ENCODE peak calls at places on chromosomes 4 and X, in five cellular contexts. P is H9, A is GM23248, K is HepG2, V is fibroblast of lung. C is an unnamed sample. For H3K79me2, the result is how much of the 10 kb centered on the place peaks cover.

GRCh38 chr4:124318292-124318691 is 394.2 kb downstream of the ANKRD50 start:
- DNase-seq in K (no peak), A (no peak), P (no peak), V (no peak), C (no peak)

GRCh38 chr4:47654972-47655693 is 170.1 kb downstream of the ATP10D start:
- DNase-seq in V (no peak), K (no peak), P (no peak), A (no peak), C (no peak)

GRCh38 chrX:21955398-21956189 is 15.1 kb downstream of the SMS start:
- DNase-seq in V (no peak), K (no peak), P (no peak), A (peak), C (no peak)

GRCh38 chrX:10570601-10571000 is 49.8 kb downstream of the MID1 start:
- DNase-seq in P (no peak), K (no peak), V (no peak), A (no peak), C (no peak)

GRCh38 chr4:189613202-189613601 is 327.5 kb upstream of the FRG1 start:
- DNase-seq in P (no peak), A (no peak), V (no peak), K (no peak), C (peak)

GRCh38 chr4:44145868-44146267 is 302.7 kb downstream of the KCTD8 start:
- DNase-seq in V (peak), A (no peak), K (no peak), P (no peak), C (no peak)

GRCh38 chr4:94545296-94545695 is 93.6 kb downstream of the PDLIM5 start:
- DNase-seq in V (peak), P (no peak), A (peak), K (peak), C (no peak)

GRCh38 chrX:115330498-115331138 is 41.1 kb downstream of the LUZP4 start:
- DNase-seq in V (peak), K (peak), A (peak), P (peak), C (peak)

GRCh38 chrX:70446380-70447350 is 2.0 kb downstream of the DLG3 start:
- DNase-seq in K (no peak), A (no peak), P (no peak), V (no peak), C (no peak)

GRCh38 chr4:141768954-141769353 is 132.6 kb downstream of the IL15 start:
- DNase-seq in A (peak), P (no peak), K (no peak), V (peak), C (no peak)

GRCh38 chr4:103099691-103100392 is at the start of gene BDH2:
- DNase-seq in K (peak), V (peak), A (peak), P (peak), C (peak)

GRCh38 chrX:130799393-130799792 is 103.6 kb downstream of the ENOX2 start:
- DNase-seq in V (no peak), P (no peak), K (no peak), A (peak), C (no peak)

GRCh38 chr4:10077492-10078335 is 38.9 kb downstream of the WDR1 start:
- DNase-seq in P (no peak), A (peak), K (no peak), V (peak), C (no peak)

GRCh38 chr4:20378181-20378580 is 126.5 kb downstream of the SLIT2 start:
- DNase-seq in P (no peak), V (no peak), A (no peak), K (no peak), C (no peak)

GRCh38 chr4:124337874-124338273 is 374.7 kb downstream of the ANKRD50 start:
- DNase-seq in K (no peak), A (no peak), V (peak), P (no peak), C (no peak)

GRCh38 chrX:13652256-13653021 is 502 bp upstream of the TCEANC start:
- DNase-seq in K (no peak), A (peak), P (no peak), V (peak), C (no peak)

GRCh38 chr4:147041376-147041775 is 95.7 kb upstream of the TTC29 start:
- DNase-seq in A (no peak), P (no peak), V (no peak), K (no peak), C (no peak)

GRCh38 chrX:136750364-136750763 is 30.4 kb downstream of the ARHGEF6 start:
- DNase-seq in K (no peak), V (no peak), P (no peak), A (no peak), C (no peak)

GRCh38 chrX:53882331-53882730 is 161.9 kb downstream of the PHF8 start:
- DNase-seq in P (no peak), V (peak), A (peak), K (peak), C (peak)

GRCh38 chrX:149630681-149631292 is 805 bp downstream of the TMEM185A start:
- DNase-seq in V (peak), K (peak), A (peak), P (no peak), C (peak)

GRCh38 chr4:100962698-100963097 is 384.6 kb downstream of the PPP3CA start:
- DNase-seq in A (no peak), V (no peak), P (no peak), K (no peak), C (no peak)

GRCh38 chr4:12120968-12121367 is 692.3 kb upstream of the HS3ST1 start:
- DNase-seq in K (no peak), P (no peak), V (no peak), A (no peak), C (no peak)

GRCh38 chrX:140715787-140716186 is 6.2 kb downstream of the LINC00632 start:
- DNase-seq in A (no peak), V (peak), P (no peak), K (no peak), C (no peak)

GRCh38 chr4:139918591-139918990 is 235.4 kb downstream of the MAML3 start:
- DNase-seq in V (no peak), A (no peak), P (no peak), K (no peak), C (no peak)

GRCh38 chr4:35541888-35542213 is 702.5 kb downstream of the ARAP2 start:
- DNase-seq in P (peak), V (no peak), A (no peak), K (peak), C (no peak)

DNA sequence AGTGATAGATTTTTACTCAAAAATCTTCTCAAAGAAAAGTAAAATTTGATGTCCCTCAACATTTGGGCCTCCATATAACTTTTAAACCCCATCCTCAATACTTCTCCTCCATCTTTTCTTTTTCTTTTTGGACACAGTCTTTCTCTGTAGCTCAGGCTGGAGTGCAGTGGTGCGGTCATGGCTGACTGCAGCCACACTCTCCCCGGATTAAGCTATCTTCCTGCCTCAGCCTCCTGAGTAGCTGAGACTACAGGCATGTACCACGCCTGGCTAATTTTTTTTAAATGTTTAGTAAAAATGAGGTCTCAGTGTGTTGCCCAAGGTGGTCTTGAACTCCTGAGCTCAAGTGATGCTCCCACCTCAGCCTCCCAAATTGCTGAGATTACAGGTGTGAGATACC is 33.1 kb downstream of the KDM6A start:
- DNase-seq in K (no peak), V (no peak), P (no peak), A (no peak), C (no peak)
- H2AFZ ChIP-seq in K (no peak), V (no peak), P (no peak), A (no peak), C (no peak)

GRCh38 chrX:148501121-148502066 is 977 bp downstream of the AFF2 start:
- DNase-seq in V (no peak), P (peak), A (no peak), K (no peak), C (peak)
- H3K79me2 ChIP-seq in V (under half), P (under half), A (under half), K (under half), C (under half)

GRCh38 chrX:122421434-122422121 is 762.5 kb upstream of the GRIA3 start:
- DNase-seq in P (no peak), A (no peak), K (no peak), V (no peak), C (no peak)

GRCh38 chrX:122418758-122419157 is 765.3 kb upstream of the GRIA3 start:
- DNase-seq in P (no peak), V (no peak), K (no peak), A (no peak), C (no peak)

GRCh38 chrX:122422547-122422946 is 761.5 kb upstream of the GRIA3 start:
- DNase-seq in P (no peak), V (no peak), K (no peak), A (no peak), C (no peak)
- H3K4me2 ChIP-seq in P (no peak), V (no peak), K (no peak), A (no peak), C (no peak)

DNA sequence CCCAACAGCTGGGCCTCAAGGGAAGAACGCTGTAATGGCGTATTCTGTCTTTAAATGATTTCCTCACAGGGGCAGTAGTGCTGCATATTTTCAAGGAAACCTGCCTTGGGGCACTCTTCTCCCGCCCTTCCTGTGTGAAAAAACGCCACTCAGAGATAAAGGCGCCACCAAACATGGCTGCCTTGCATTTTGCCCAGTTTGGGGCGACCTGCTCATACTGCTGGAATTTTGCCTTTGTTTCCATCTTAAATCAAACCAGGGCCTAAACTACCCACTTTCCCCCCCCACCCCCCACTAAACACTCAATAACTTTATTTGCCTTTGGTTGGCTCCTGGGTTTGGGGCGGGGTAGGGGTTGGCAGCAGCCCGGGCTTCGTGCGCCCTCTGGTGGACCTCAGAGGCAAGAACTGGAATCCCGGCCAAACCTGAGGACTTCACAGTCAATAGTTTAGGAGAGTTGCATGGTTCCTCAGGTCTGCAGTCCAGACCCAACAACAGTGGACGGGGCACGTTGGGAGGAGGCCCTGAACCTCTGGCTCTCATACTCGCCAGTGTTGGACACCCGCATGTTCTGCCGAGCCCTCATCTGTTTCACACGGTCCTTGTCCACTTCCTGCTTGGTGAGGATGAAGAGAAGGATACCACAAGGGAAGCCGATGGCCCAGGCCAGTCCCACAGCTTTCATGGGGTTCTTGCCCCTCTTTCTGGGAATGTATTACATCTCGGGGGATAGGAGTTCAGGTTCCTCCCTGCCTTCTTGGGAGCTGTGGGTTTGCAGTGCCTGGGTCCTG is 220.1 kb upstream of the STK26 start:
- DNase-seq in V (no peak), P (no peak), K (no peak), A (no peak), C (no peak)
- H2AFZ ChIP-seq in V (no peak), P (no peak), K (no peak), A (no peak), C (no peak)

DNA sequence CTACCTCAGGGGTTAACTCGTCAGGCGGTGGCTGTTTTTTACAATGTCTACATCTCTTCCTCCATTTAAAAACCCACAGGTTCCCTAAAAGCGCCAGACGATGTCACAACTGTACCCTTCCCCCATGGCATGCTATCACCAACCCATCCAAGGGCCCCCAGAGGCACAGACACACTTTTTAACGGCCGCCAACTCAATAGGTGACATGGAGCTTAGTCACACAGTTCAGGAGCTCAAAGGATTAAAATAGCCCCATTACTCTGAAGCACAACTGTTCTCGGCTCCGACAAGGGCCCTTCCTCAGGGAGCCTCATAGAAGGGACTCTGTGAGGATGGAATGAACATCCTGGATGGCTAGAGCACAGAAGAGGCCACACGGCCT is 12.4 kb downstream of the SH3KBP1 start:
- DNase-seq in K (no peak), P (no peak), A (peak), V (no peak), C (no peak)
- H3K79me2 ChIP-seq in K (under half), P (under half), A (under half), V (under half), C (under half)

GRCh38 chr4:106365613-106366012 is 3.0 kb downstream of the GIMD1 start:
- DNase-seq in K (peak), P (no peak), A (peak), V (peak), C (peak)
- H3K4me2 ChIP-seq in K (no peak), P (no peak), A (peak), V (peak), C (no peak)

GRCh38 chr4:82561745-82562552 is at the start of gene TMEM150C:
- DNase-seq in K (no peak), V (peak), P (peak), A (peak), C (peak)
- H2AFZ ChIP-seq in K (peak), V (no peak), P (no peak), A (peak), C (peak)

DNA sequence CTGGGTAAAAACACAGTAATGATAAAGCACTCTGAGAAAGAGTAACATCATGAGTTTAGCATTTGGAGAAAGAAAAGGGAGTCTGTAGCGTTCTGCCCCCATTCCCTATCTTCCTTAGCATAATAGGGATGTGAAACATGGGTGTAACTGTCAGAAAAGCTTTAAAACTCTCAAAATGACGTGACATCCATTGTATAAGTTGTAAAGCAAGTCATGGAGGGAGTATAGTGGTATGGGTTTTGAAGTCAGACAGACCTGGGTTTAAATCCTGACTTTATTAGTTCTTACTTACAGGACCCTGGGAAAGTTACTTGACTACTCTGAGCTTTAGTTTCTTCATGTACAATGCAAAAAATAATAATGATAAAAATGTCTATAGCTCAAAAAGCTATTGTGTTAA is 17.1 kb downstream of the FBXO8 start:
- DNase-seq in V (no peak), A (no peak), P (no peak), K (no peak), C (no peak)
- H3K79me2 ChIP-seq in V (under half), A (half or more), P (under half), K (under half), C (half or more)

DNA sequence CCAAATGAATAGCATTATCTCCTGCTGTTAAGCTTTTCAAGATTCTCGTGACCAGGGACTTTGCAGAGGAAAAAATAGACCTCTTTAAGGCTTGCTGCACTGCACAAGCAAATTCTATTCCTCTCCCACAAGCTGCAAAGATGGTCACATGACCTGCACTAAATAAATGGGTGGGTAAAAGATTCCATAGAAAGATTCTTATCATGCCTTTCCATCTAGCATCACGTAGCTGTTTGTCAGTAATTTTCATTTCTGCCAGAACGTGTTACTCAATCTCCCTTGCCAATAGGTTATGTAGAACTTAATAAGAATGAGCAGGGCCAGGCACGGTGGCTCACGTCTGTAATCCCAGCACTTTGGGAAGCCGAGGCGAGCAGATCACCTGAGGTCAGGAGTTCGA is 57.9 kb upstream of the USP9X start:
- DNase-seq in A (peak), K (no peak), V (peak), P (no peak), C (peak)
- H3K4me2 ChIP-seq in A (peak), K (no peak), V (no peak), P (peak), C (peak)

C was measured in hepatocyte.